ENCODE peak calls at places on chromosomes 1 and 21, in ten cellular contexts. M, T, Q, Y, F, G, Z, V, C and D are unnamed samples.

GRCh38 chr1:245810789-245811337 is 656.1 kb downstream of the KIF26B start:
- DNase-seq in V (no peak), G (no peak), Y (no peak), T (no peak), F (no peak), Z (peak; percentile 46), M (no peak), C (no peak), Q (no peak), D (no peak)

GRCh38 chr1:216640100-216640499 is 83.1 kb downstream of the ESRRG start:
- DNase-seq in Z (no peak), C (no peak), G (no peak), V (peak; percentile 47), Y (no peak), M (no peak), Q (no peak), T (no peak), F (no peak), D (no peak)

GRCh38 chr1:23384312-23385058 is 14.8 kb upstream of the ZNF436 start:
- DNase-seq in T (no peak), V (no peak), M (no peak), G (no peak), Q (no peak), C (no peak), F (no peak), Y (peak; percentile 21), Z (no peak), D (no peak)

GRCh38 chr1:186828612-186829542 is at the start of gene PLA2G4A:
- DNase-seq in F (no peak), Z (no peak), M (peak; percentile 46), G (no peak), C (no peak), Q (no peak), Y (peak; percentile 87), V (no peak), T (no peak), D (peak; percentile 80)

GRCh38 chr1:36511804-36512798 is 29.4 kb upstream of the CSF3R start:
- DNase-seq in M (no peak), Z (no peak), C (no peak), V (no peak), F (no peak), G (no peak), Q (no peak), T (no peak), Y (no peak), D (peak; percentile 26)

GRCh38 chr1:228059536-228060457 is 22.7 kb upstream of the ARF1 start:
- DNase-seq in Z (no peak), V (no peak), G (no peak), M (peak; percentile 46), C (no peak), T (no peak), Q (no peak), Y (peak; percentile 23), F (peak; percentile 59), D (no peak)

GRCh38 chr1:6473974-6474814 is 8.2 kb upstream of the TNFRSF25 start:
- DNase-seq in T (peak; percentile 32), V (no peak), Q (no peak), Y (no peak), G (no peak), F (no peak), M (no peak), C (no peak), Z (no peak), D (no peak)

GRCh38 chr1:221276911-221277310 is 397.7 kb downstream of the HLX start:
- DNase-seq in Z (no peak), C (no peak), M (no peak), F (no peak), Q (no peak), G (no peak), T (peak; percentile 35), Y (no peak), V (no peak), D (no peak)

GRCh38 chr1:222241410-222241809 is 306.5 kb downstream of the HHIPL2 start:
- DNase-seq in Q (no peak), Y (no peak), Z (no peak), F (no peak), G (no peak), C (no peak), M (no peak), V (no peak), T (no peak), D (no peak)

GRCh38 chr1:110203021-110203661 is 7.0 kb upstream of the KCNC4 start:
- DNase-seq in T (peak; percentile 56), V (peak; percentile 56), Y (peak; percentile 72), Q (no peak), M (peak; percentile 68), Z (peak; percentile 67), C (peak; percentile 41), F (peak; percentile 46), G (peak; percentile 66), D (peak; percentile 57)

GRCh38 chr1:31487143-31487542 is 74.1 kb downstream of the SERINC2 start:
- DNase-seq in Q (no peak), G (no peak), M (no peak), Y (no peak), T (no peak), C (no peak), Z (no peak), F (no peak), V (no peak), D (no peak)

GRCh38 chr1:199861020-199861795 is 166.3 kb upstream of the NR5A2 start:
- DNase-seq in G (no peak), T (no peak), F (no peak), Q (no peak), Z (no peak), Y (no peak), V (no peak), M (no peak), C (no peak), D (no peak)

GRCh38 chr1:189513091-189513490 is 964.6 kb downstream of the BRINP3 start:
- DNase-seq in T (no peak), Z (no peak), V (no peak), Y (no peak), C (no peak), Q (no peak), F (no peak), G (no peak), M (no peak), D (no peak)

GRCh38 chr21:29326914-29327554 is 28.3 kb downstream of the BACH1 start:
- DNase-seq in M (no peak), Y (no peak), V (no peak), C (no peak), F (no peak), T (no peak), G (no peak), Z (no peak), Q (no peak), D (no peak)